ENCODE peak calls at places on chromosomes 12 and 14, in five cellular contexts. One of them, this sample, is unnamed.

GRCh38 chr14:55430024-55430690 is 10.3 kb downstream of the TBPL2 start:
- DNase-seq in neuronal stem cell: no peak
- DNase-seq in mesenchymal stem cell: peak
- DNase-seq in IMR-90: peak
- DNase-seq in H9: no peak
- DNase-seq in this sample: no peak

GRCh38 chr12:108821407-108822397 is 35.7 kb downstream of the SSH1 start:
- DNase-seq in neuronal stem cell: no peak
- DNase-seq in mesenchymal stem cell: peak
- DNase-seq in IMR-90: peak
- DNase-seq in H9: no peak
- DNase-seq in this sample: no peak

GRCh38 chr12:112125250-112125999 is at the start of gene TRAFD1:
- DNase-seq in neuronal stem cell: peak
- DNase-seq in mesenchymal stem cell: peak
- DNase-seq in IMR-90: peak
- DNase-seq in H9: peak
- DNase-seq in this sample: peak

GRCh38 chr12:130513572-130513971 is 175.9 kb downstream of the PIWIL1 start:
- DNase-seq in neuronal stem cell: no peak
- DNase-seq in mesenchymal stem cell: no peak
- DNase-seq in IMR-90: no peak
- DNase-seq in H9: no peak
- DNase-seq in this sample: no peak

GRCh38 chr14:59428581-59429012 is 36.6 kb downstream of the GPR135 start:
- DNase-seq in neuronal stem cell: no peak
- DNase-seq in mesenchymal stem cell: peak
- DNase-seq in IMR-90: peak
- DNase-seq in H9: no peak
- DNase-seq in this sample: no peak

GRCh38 chr12:82756303-82756702 is 69.6 kb downstream of the TMTC2 start:
- DNase-seq in neuronal stem cell: no peak
- DNase-seq in mesenchymal stem cell: no peak
- DNase-seq in IMR-90: no peak
- DNase-seq in H9: peak
- DNase-seq in this sample: no peak

GRCh38 chr12:101696477-101697196 is 803 bp upstream of the CHPT1 start:
- DNase-seq in neuronal stem cell: no peak
- DNase-seq in mesenchymal stem cell: no peak
- DNase-seq in IMR-90: no peak
- DNase-seq in H9: no peak
- DNase-seq in this sample: no peak

GRCh38 chr14:37089410-37089809 is 83.0 kb downstream of the SLC25A21 start:
- DNase-seq in neuronal stem cell: no peak
- DNase-seq in mesenchymal stem cell: no peak
- DNase-seq in IMR-90: no peak
- DNase-seq in H9: no peak
- DNase-seq in this sample: no peak

GRCh38 chr12:95623554-95624170 is 72.4 kb upstream of the USP44 start:
- DNase-seq in neuronal stem cell: peak
- DNase-seq in mesenchymal stem cell: peak
- DNase-seq in IMR-90: peak
- DNase-seq in H9: peak
- DNase-seq in this sample: peak

GRCh38 chr12:88570103-88570502 is 10.2 kb downstream of the KITLG start:
- DNase-seq in neuronal stem cell: no peak
- DNase-seq in mesenchymal stem cell: peak
- DNase-seq in IMR-90: peak
- DNase-seq in H9: no peak
- DNase-seq in this sample: no peak

GRCh38 chr12:19971396-19971802 is 396.9 kb upstream of the PDE3A start:
- DNase-seq in neuronal stem cell: peak
- DNase-seq in mesenchymal stem cell: peak
- DNase-seq in IMR-90: no peak
- DNase-seq in H9: peak
- DNase-seq in this sample: peak

GRCh38 chr14:92514844-92515509 is 1.4 kb downstream of the RIN3 start:
- DNase-seq in neuronal stem cell: no peak
- DNase-seq in mesenchymal stem cell: no peak
- DNase-seq in IMR-90: no peak
- DNase-seq in H9: no peak
- DNase-seq in this sample: no peak

GRCh38 chr14:106809615-106810014 is 1283.2 kb downstream of the TMEM121 start:
- DNase-seq in neuronal stem cell: no peak
- DNase-seq in mesenchymal stem cell: no peak
- DNase-seq in IMR-90: no peak
- DNase-seq in H9: no peak
- DNase-seq in this sample: no peak

GRCh38 chr12:55955800-55956508 is 9.9 kb downstream of the PMEL start:
- DNase-seq in neuronal stem cell: no peak
- DNase-seq in mesenchymal stem cell: peak
- DNase-seq in IMR-90: peak
- DNase-seq in H9: peak
- DNase-seq in this sample: no peak

GRCh38 chr12:92403210-92404175 is 257.8 kb upstream of the BTG1 start:
- DNase-seq in neuronal stem cell: no peak
- DNase-seq in mesenchymal stem cell: no peak
- DNase-seq in IMR-90: no peak
- DNase-seq in H9: no peak
- DNase-seq in this sample: no peak

GRCh38 chr12:124947561-124948398 is 33.3 kb upstream of the UBC start:
- DNase-seq in neuronal stem cell: no peak
- DNase-seq in mesenchymal stem cell: no peak
- DNase-seq in IMR-90: no peak
- DNase-seq in H9: no peak
- DNase-seq in this sample: no peak

GRCh38 chr12:93563807-93564538 is 8.5 kb upstream of the SOCS2 start:
- DNase-seq in neuronal stem cell: no peak
- DNase-seq in mesenchymal stem cell: peak
- DNase-seq in IMR-90: peak
- DNase-seq in H9: no peak
- DNase-seq in this sample: no peak

GRCh38 chr12:65881965-65882413 is 57.7 kb downstream of the HMGA2 start:
- DNase-seq in neuronal stem cell: no peak
- DNase-seq in mesenchymal stem cell: no peak
- DNase-seq in IMR-90: peak
- DNase-seq in H9: peak
- DNase-seq in this sample: no peak

GRCh38 chr14:50615566-50615965 is 52.5 kb downstream of the SAV1 start:
- DNase-seq in neuronal stem cell: no peak
- DNase-seq in mesenchymal stem cell: no peak
- DNase-seq in IMR-90: no peak
- DNase-seq in H9: no peak
- DNase-seq in this sample: no peak

GRCh38 chr14:92649934-92650545 is 98.4 kb downstream of the LGMN start:
- DNase-seq in neuronal stem cell: no peak
- DNase-seq in mesenchymal stem cell: peak
- DNase-seq in IMR-90: peak
- DNase-seq in H9: no peak
- DNase-seq in this sample: no peak

GRCh38 chr12:117189725-117190209 is 503 bp downstream of the FBXO21 start:
- DNase-seq in neuronal stem cell: peak
- DNase-seq in mesenchymal stem cell: peak
- DNase-seq in IMR-90: peak
- DNase-seq in H9: no peak
- DNase-seq in this sample: no peak
- H3K23ac ChIP-seq in neuronal stem cell: peak
- H3K23ac ChIP-seq in mesenchymal stem cell: no peak
- H3K23ac ChIP-seq in IMR-90: no peak
- H3K23ac ChIP-seq in H9: no peak
- H3K23ac ChIP-seq in this sample: no peak

DNA sequence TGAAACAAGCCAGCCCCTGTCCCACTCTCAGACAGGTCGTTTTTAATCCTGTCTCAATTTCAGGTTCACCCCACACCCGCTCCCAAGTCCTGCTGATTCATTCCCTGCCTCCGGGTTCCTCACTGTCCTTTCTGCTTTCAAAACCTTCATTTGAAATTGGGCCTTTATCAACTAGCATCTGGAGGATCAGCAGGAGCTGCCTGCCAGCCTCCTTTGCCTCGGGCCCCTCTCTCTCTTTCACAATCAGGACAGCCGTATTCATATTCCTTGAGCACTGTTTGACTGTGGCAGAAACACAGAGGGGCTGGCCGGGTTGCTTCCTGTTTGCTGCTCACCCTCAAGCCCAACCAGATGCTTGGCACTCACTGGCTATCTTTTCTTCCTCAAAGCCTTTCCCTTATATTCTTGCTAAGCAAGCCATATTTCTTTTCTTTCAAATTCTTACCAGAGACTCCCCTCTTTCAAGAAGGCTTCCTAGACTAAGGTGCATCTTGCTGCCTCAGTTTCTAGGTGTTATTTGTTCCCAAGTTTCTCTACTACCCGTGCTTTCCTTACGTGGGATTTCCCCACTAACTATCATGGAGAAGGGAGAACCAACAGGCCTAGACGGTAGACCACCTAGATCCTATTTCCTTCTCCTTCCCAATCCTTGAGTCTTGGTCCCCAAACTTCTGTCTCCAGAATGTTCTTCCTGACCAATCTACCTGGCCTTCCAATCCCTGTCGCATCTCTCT is 3.0 kb downstream of the GALNT6 start:
- DNase-seq in neuronal stem cell: no peak
- DNase-seq in mesenchymal stem cell: peak
- DNase-seq in IMR-90: peak
- DNase-seq in H9: no peak
- DNase-seq in this sample: no peak
- H3K23ac ChIP-seq in neuronal stem cell: no peak
- H3K23ac ChIP-seq in mesenchymal stem cell: no peak
- H3K23ac ChIP-seq in IMR-90: peak
- H3K23ac ChIP-seq in H9: no peak
- H3K23ac ChIP-seq in this sample: no peak

GRCh38 chr12:47222592-47222959 is 142.8 kb upstream of the AMIGO2 start:
- DNase-seq in neuronal stem cell: no peak
- DNase-seq in mesenchymal stem cell: no peak
- DNase-seq in IMR-90: no peak
- DNase-seq in H9: peak
- DNase-seq in this sample: peak
- H3K23ac ChIP-seq in neuronal stem cell: no peak
- H3K23ac ChIP-seq in mesenchymal stem cell: no peak
- H3K23ac ChIP-seq in IMR-90: no peak
- H3K23ac ChIP-seq in H9: no peak
- H3K23ac ChIP-seq in this sample: no peak

DNA sequence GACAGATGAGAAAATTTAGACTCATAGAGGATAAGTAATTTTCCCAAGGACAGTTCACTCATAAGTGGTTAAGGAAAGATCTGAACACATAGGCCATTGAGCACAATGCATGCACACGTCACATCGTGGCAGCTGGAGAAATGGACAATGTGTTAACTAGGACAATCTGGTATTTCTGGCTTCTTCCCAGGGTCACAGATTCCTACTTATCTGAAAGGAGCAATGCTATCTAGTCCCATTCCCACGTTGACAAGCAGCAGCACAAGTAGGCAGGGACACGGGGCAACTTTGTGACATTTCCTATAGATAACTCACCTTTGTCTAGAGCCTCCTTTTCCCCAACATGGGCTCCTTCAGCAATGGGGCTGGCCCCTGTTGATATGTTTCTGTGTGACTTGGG is 6.7 kb upstream of the CMAS start:
- DNase-seq in neuronal stem cell: no peak
- DNase-seq in mesenchymal stem cell: no peak
- DNase-seq in IMR-90: no peak
- DNase-seq in H9: no peak
- DNase-seq in this sample: no peak
- H3K23ac ChIP-seq in neuronal stem cell: no peak
- H3K23ac ChIP-seq in mesenchymal stem cell: no peak
- H3K23ac ChIP-seq in IMR-90: no peak
- H3K23ac ChIP-seq in H9: no peak
- H3K23ac ChIP-seq in this sample: no peak